ENCODE peak calls at places on chromosomes 3 and 15, in five cellular contexts. H, X, U, G and D are unnamed samples.
A peak's percentile ranks its signal among the peaks of the same experiment; 100 is the strongest.

GRCh38 chr15:83243634-83244033 is 36.0 kb upstream of the HDGFL3 start:
- DNase-seq in H (no peak), X (no peak), U (no peak), G (no peak), D (no peak)

GRCh38 chr3:69439683-69440270 is 53.9 kb upstream of the FRMD4B start:
- DNase-seq in H (no peak), X (no peak), U (no peak), G (no peak), D (peak; percentile 48)

GRCh38 chr3:89957461-89957860 is 850.0 kb downstream of the EPHA3 start:
- DNase-seq in H (no peak), X (no peak), U (no peak), G (no peak), D (peak; percentile 12)

GRCh38 chr3:13234664-13235063 is 161.4 kb upstream of the IQSEC1 start:
- DNase-seq in H (no peak), X (no peak), U (no peak), G (no peak), D (no peak)

GRCh38 chr3:70754314-70754713 is 441.9 kb upstream of the MDFIC2 start:
- DNase-seq in H (no peak), X (no peak), U (peak; percentile 53), G (no peak), D (peak; percentile 48)

GRCh38 chr3:2655229-2655701 is 454.9 kb downstream of the IL5RA start:
- DNase-seq in H (no peak), X (no peak), U (no peak), G (no peak), D (peak; percentile 14)

GRCh38 chr3:149377408-149378111 is at the start of gene TM4SF1:
- DNase-seq in H (peak; percentile 78), X (no peak), U (peak; percentile 99), G (no peak), D (no peak)

GRCh38 chr3:165983284-165983683 is 146.1 kb upstream of the BCHE start:
- DNase-seq in H (no peak), X (no peak), U (peak; percentile 44), G (no peak), D (no peak)

GRCh38 chr3:56702487-56703315 is 19.6 kb upstream of the TASOR start:
- DNase-seq in H (peak; percentile 46), X (peak; percentile 54), U (peak; percentile 68), G (peak; percentile 7), D (peak; percentile 79)

GRCh38 chr15:58066042-58066867 is 744 bp upstream of the ALDH1A2 start:
- DNase-seq in H (no peak), X (no peak), U (no peak), G (peak; percentile 74), D (peak; percentile 82)

GRCh38 chr15:91472316-91472756 is 372.3 kb downstream of the SV2B start:
- DNase-seq in H (no peak), X (no peak), U (no peak), G (no peak), D (no peak)

GRCh38 chr3:170523248-170523647 is 62.6 kb downstream of the SLC7A14 start:
- DNase-seq in H (no peak), X (no peak), U (peak; percentile 70), G (no peak), D (no peak)

GRCh38 chr15:60574801-60575631 is 96.1 kb upstream of the ICE2 start:
- DNase-seq in H (no peak), X (no peak), U (no peak), G (no peak), D (no peak)

GRCh38 chr3:120198305-120198878 is 86.6 kb downstream of the GPR156 start:
- DNase-seq in H (no peak), X (no peak), U (peak; percentile 68), G (no peak), D (no peak)
- TF ChIP-seq CTCF in H (peak; percentile 33), X (no peak), U (peak; percentile 46), G (no peak), D (peak; percentile 23)

GRCh38 chr3:127961963-127962362 is 46.9 kb downstream of the KBTBD12 start:
- DNase-seq in H (no peak), X (no peak), U (peak; percentile 99), G (no peak), D (no peak)

GRCh38 chr3:127961124-127961523 is 46.1 kb downstream of the KBTBD12 start:
- DNase-seq in H (no peak), X (no peak), U (no peak), G (no peak), D (no peak)

GRCh38 chr3:127959041-127959440 is 44.0 kb downstream of the KBTBD12 start:
- DNase-seq in H (no peak), X (no peak), U (peak; percentile 66), G (no peak), D (no peak)

GRCh38 chr3:127962937-127963336 is 47.9 kb downstream of the KBTBD12 start:
- DNase-seq in H (no peak), X (no peak), U (no peak), G (no peak), D (no peak)

GRCh38 chr3:127959873-127960272 is 44.8 kb downstream of the KBTBD12 start:
- DNase-seq in H (no peak), X (no peak), U (peak; percentile 43), G (no peak), D (peak; percentile 51)
- TF ChIP-seq CTCF in H (peak; percentile 40), X (no peak), U (peak; percentile 46), G (peak; percentile 41), D (peak; percentile 50)

GRCh38 chr3:119601154-119601553 is 3.5 kb downstream of the PLA1A start:
- DNase-seq in H (no peak), X (no peak), U (no peak), G (no peak), D (no peak)

GRCh38 chr3:119598410-119599098 is 869 bp downstream of the PLA1A start:
- DNase-seq in H (no peak), X (no peak), U (no peak), G (no peak), D (no peak)

GRCh38 chr3:119602676-119603075 is 5.0 kb downstream of the PLA1A start:
- DNase-seq in H (no peak), X (no peak), U (no peak), G (no peak), D (no peak)

GRCh38 chr3:119599558-119600174 is 2.0 kb downstream of the PLA1A start:
- DNase-seq in H (no peak), X (no peak), U (no peak), G (no peak), D (no peak)

GRCh38 chr3:119600732-119601131 is 3.0 kb downstream of the PLA1A start:
- DNase-seq in H (no peak), X (no peak), U (no peak), G (peak; percentile 9), D (no peak)
- TF ChIP-seq CTCF in H (peak; percentile 19), X (no peak), U (peak; percentile 52), G (peak; percentile 47), D (peak; percentile 42)

DNA sequence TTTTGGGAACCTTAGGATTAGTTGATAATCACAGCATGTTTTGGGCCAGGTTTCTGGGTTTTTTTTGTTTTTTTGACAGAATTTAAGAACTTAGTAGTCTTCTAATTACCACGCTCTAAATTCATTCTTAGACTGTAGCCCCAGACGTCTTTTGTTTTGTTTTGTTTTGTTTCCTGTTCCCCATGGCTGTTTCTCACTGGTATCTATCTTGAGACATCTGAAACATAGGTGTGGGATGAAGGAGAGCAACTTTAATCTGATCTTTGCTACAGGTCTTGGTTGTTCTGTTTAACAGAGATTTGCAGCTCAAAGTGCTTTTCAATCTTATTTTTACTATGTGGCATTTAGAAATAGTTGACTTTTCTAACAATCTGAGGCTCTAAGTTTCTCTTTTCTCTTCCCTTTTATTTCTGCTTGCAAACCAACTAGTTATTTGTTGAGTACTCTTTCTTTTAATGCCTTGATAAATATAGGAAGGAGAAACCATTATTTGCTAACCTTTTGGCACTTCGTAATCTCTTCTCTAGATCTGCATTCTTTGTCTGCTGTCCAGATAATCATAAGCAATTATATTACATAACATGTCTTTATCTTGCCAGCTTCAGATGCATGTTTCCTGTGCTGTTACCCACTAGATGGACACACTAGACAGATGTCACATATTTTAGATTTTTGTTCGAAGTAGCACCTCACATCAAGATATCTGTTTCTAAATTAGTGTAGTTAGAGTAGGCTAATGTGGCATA is 40.9 kb downstream of the FBXL2 start:
- DNase-seq in H (no peak), X (no peak), U (peak; percentile 12), G (no peak), D (no peak)
- TF ChIP-seq CTCF in H (no peak), X (no peak), U (no peak), G (no peak), D (no peak)

DNA sequence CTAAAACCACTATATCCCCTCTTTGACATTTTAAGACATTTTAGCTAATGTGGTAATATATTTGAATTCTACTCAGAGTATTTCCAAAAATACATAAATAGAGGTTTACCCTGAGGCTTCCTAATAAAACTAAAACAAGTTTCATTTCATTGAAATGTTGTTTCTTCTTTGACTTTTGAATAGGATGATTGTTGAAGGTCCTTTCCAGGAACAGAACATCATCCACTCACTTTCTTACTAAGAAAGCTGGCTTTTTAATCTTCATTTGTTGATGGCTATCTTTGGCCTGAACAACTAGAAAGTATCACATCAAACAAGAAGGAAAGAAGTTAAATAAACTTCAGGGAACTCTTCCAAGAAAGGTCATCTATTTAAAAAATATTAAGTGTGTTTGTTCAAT is 169.7 kb downstream of the RAP2B start:
- DNase-seq in H (no peak), X (no peak), U (no peak), G (no peak), D (no peak)
- TF ChIP-seq CTCF in H (no peak), X (no peak), U (no peak), G (no peak), D (no peak)

GRCh38 chr15:20310603-20311002 is 231.0 kb downstream of the GOLGA6L6 start:
- DNase-seq in H (no peak), X (no peak), U (no peak), G (no peak), D (no peak)
- TF ChIP-seq CTCF in H (no peak), X (no peak), U (no peak), G (no peak), D (no peak)

GRCh38 chr3:38627956-38628355 is 21.5 kb downstream of the SCN5A start:
- DNase-seq in H (no peak), X (no peak), U (no peak), G (peak; percentile 72), D (peak; percentile 61)
- TF ChIP-seq CTCF in H (peak; percentile 39), X (no peak), U (peak; percentile 25), G (peak; percentile 86), D (peak; percentile 53)